ENCODE peak calls at places on chromosomes 6 and 20, in ten cellular contexts. One of them, this sample, is unnamed.

GRCh38 chr6:71496018-71496800 is 207.6 kb downstream of the OGFRL1 start:
- DNase-seq in breast epithelium: no peak
- DNase-seq in NB4: no peak
- DNase-seq in Peyer's patch: no peak
- DNase-seq in esophagus muscularis mucosa: no peak
- DNase-seq in tibial nerve: no peak
- DNase-seq in prostate gland: no peak
- DNase-seq in uterus: no peak
- DNase-seq in upper lobe of left lung: no peak
- DNase-seq in right lobe of liver: no peak
- DNase-seq in this sample: no peak

GRCh38 chr6:133590814-133591213 is 298.1 kb upstream of the TCF21 start:
- DNase-seq in breast epithelium: no peak
- DNase-seq in NB4: peak
- DNase-seq in Peyer's patch: no peak
- DNase-seq in esophagus muscularis mucosa: no peak
- DNase-seq in tibial nerve: no peak
- DNase-seq in prostate gland: no peak
- DNase-seq in uterus: no peak
- DNase-seq in upper lobe of left lung: no peak
- DNase-seq in right lobe of liver: no peak
- DNase-seq in this sample: no peak

GRCh38 chr20:35216541-35216940 is 9.9 kb upstream of the MMP24 start:
- DNase-seq in breast epithelium: no peak
- DNase-seq in NB4: no peak
- DNase-seq in Peyer's patch: no peak
- DNase-seq in esophagus muscularis mucosa: no peak
- DNase-seq in tibial nerve: no peak
- DNase-seq in prostate gland: no peak
- DNase-seq in uterus: no peak
- DNase-seq in upper lobe of left lung: no peak
- DNase-seq in right lobe of liver: no peak
- DNase-seq in this sample: no peak

GRCh38 chr20:45547206-45547770 is at the start of gene EPPIN:
- DNase-seq in breast epithelium: no peak
- DNase-seq in NB4: no peak
- DNase-seq in Peyer's patch: no peak
- DNase-seq in esophagus muscularis mucosa: peak
- DNase-seq in tibial nerve: no peak
- DNase-seq in prostate gland: no peak
- DNase-seq in uterus: no peak
- DNase-seq in upper lobe of left lung: no peak
- DNase-seq in right lobe of liver: no peak
- DNase-seq in this sample: no peak

GRCh38 chr6:24394061-24394460 is 8.7 kb upstream of the MRS2 start:
- DNase-seq in breast epithelium: no peak
- DNase-seq in NB4: no peak
- DNase-seq in Peyer's patch: no peak
- DNase-seq in esophagus muscularis mucosa: no peak
- DNase-seq in tibial nerve: no peak
- DNase-seq in prostate gland: no peak
- DNase-seq in uterus: no peak
- DNase-seq in upper lobe of left lung: no peak
- DNase-seq in right lobe of liver: no peak
- DNase-seq in this sample: no peak

GRCh38 chr6:22363166-22363965 is 66.5 kb upstream of the PRL start:
- DNase-seq in breast epithelium: no peak
- DNase-seq in NB4: no peak
- DNase-seq in Peyer's patch: no peak
- DNase-seq in esophagus muscularis mucosa: no peak
- DNase-seq in tibial nerve: no peak
- DNase-seq in prostate gland: peak
- DNase-seq in uterus: no peak
- DNase-seq in upper lobe of left lung: no peak
- DNase-seq in right lobe of liver: no peak
- DNase-seq in this sample: no peak

GRCh38 chr6:14665827-14666724 is 548.5 kb downstream of the CD83 start:
- DNase-seq in breast epithelium: no peak
- DNase-seq in NB4: peak
- DNase-seq in Peyer's patch: no peak
- DNase-seq in esophagus muscularis mucosa: no peak
- DNase-seq in tibial nerve: peak
- DNase-seq in prostate gland: no peak
- DNase-seq in uterus: no peak
- DNase-seq in upper lobe of left lung: no peak
- DNase-seq in right lobe of liver: no peak
- DNase-seq in this sample: peak

GRCh38 chr6:80988892-80989291 is 763.6 kb downstream of the TENT5A start:
- DNase-seq in breast epithelium: no peak
- DNase-seq in NB4: no peak
- DNase-seq in Peyer's patch: no peak
- DNase-seq in esophagus muscularis mucosa: no peak
- DNase-seq in tibial nerve: no peak
- DNase-seq in prostate gland: no peak
- DNase-seq in uterus: no peak
- DNase-seq in upper lobe of left lung: no peak
- DNase-seq in right lobe of liver: no peak
- DNase-seq in this sample: no peak

GRCh38 chr6:131688286-131688685 is 12.9 kb downstream of the OR2A4 start:
- DNase-seq in breast epithelium: no peak
- DNase-seq in NB4: no peak
- DNase-seq in Peyer's patch: no peak
- DNase-seq in esophagus muscularis mucosa: no peak
- DNase-seq in tibial nerve: no peak
- DNase-seq in prostate gland: no peak
- DNase-seq in uterus: no peak
- DNase-seq in upper lobe of left lung: no peak
- DNase-seq in right lobe of liver: no peak
- DNase-seq in this sample: no peak

GRCh38 chr6:21587182-21587924 is 6.2 kb upstream of the SOX4 start:
- DNase-seq in breast epithelium: peak
- DNase-seq in NB4: peak
- DNase-seq in Peyer's patch: no peak
- DNase-seq in esophagus muscularis mucosa: no peak
- DNase-seq in tibial nerve: peak
- DNase-seq in prostate gland: peak
- DNase-seq in uterus: peak
- DNase-seq in upper lobe of left lung: peak
- DNase-seq in right lobe of liver: no peak
- DNase-seq in this sample: peak

GRCh38 chr6:82022614-82023102 is 224.9 kb downstream of the IBTK start:
- DNase-seq in breast epithelium: no peak
- DNase-seq in NB4: no peak
- DNase-seq in Peyer's patch: no peak
- DNase-seq in esophagus muscularis mucosa: no peak
- DNase-seq in tibial nerve: no peak
- DNase-seq in prostate gland: no peak
- DNase-seq in uterus: no peak
- DNase-seq in upper lobe of left lung: no peak
- DNase-seq in right lobe of liver: no peak
- DNase-seq in this sample: no peak

GRCh38 chr6:35273822-35274559 is 14.5 kb downstream of the ZNF76 start:
- DNase-seq in breast epithelium: no peak
- DNase-seq in NB4: no peak
- DNase-seq in Peyer's patch: no peak
- DNase-seq in esophagus muscularis mucosa: no peak
- DNase-seq in tibial nerve: no peak
- DNase-seq in prostate gland: no peak
- DNase-seq in uterus: no peak
- DNase-seq in upper lobe of left lung: no peak
- DNase-seq in right lobe of liver: no peak
- DNase-seq in this sample: no peak

GRCh38 chr20:1880529-1881239 is 14.5 kb upstream of the SIRPA start:
- DNase-seq in breast epithelium: no peak
- DNase-seq in NB4: no peak
- DNase-seq in Peyer's patch: no peak
- DNase-seq in esophagus muscularis mucosa: no peak
- DNase-seq in tibial nerve: no peak
- DNase-seq in prostate gland: no peak
- DNase-seq in uterus: no peak
- DNase-seq in upper lobe of left lung: no peak
- DNase-seq in right lobe of liver: peak
- DNase-seq in this sample: no peak

GRCh38 chr20:1879934-1880333 is 15.3 kb upstream of the SIRPA start:
- DNase-seq in breast epithelium: no peak
- DNase-seq in NB4: no peak
- DNase-seq in Peyer's patch: no peak
- DNase-seq in esophagus muscularis mucosa: no peak
- DNase-seq in tibial nerve: no peak
- DNase-seq in prostate gland: no peak
- DNase-seq in uterus: no peak
- DNase-seq in upper lobe of left lung: no peak
- DNase-seq in right lobe of liver: no peak
- DNase-seq in this sample: no peak

GRCh38 chr20:1877604-1878195 is 17.5 kb upstream of the SIRPA start:
- DNase-seq in breast epithelium: no peak
- DNase-seq in NB4: no peak
- DNase-seq in Peyer's patch: no peak
- DNase-seq in esophagus muscularis mucosa: no peak
- DNase-seq in tibial nerve: no peak
- DNase-seq in prostate gland: no peak
- DNase-seq in uterus: no peak
- DNase-seq in upper lobe of left lung: peak
- DNase-seq in right lobe of liver: no peak
- DNase-seq in this sample: no peak

GRCh38 chr20:1881240-1881835 is 13.9 kb upstream of the SIRPA start:
- DNase-seq in breast epithelium: peak
- DNase-seq in NB4: no peak
- DNase-seq in Peyer's patch: no peak
- DNase-seq in esophagus muscularis mucosa: no peak
- DNase-seq in tibial nerve: no peak
- DNase-seq in prostate gland: no peak
- DNase-seq in uterus: no peak
- DNase-seq in upper lobe of left lung: peak
- DNase-seq in right lobe of liver: peak
- DNase-seq in this sample: no peak

DNA sequence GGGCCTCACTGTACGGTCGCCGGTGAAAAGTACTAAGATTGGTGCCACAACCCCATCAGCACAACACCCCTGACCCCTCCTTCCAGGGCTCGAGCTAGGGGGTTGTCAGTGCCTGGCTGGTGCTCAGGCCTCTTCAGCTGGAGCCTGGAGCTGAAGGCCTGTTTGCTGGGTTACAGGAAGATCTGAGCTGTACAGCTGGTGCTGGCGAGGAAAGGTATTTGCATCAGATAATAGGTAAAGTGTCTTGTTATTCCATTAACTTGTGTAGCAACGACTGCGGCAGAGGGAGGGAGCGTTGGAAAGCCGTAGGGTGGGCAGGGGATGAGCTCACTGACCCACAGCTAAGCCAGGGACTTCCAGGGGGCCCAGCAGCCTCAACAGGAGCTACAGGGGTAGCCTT is 15.8 kb upstream of the SIRPA start:
- DNase-seq in breast epithelium: no peak
- DNase-seq in NB4: no peak
- DNase-seq in Peyer's patch: no peak
- DNase-seq in esophagus muscularis mucosa: no peak
- DNase-seq in tibial nerve: no peak
- DNase-seq in prostate gland: no peak
- DNase-seq in uterus: no peak
- DNase-seq in upper lobe of left lung: no peak
- DNase-seq in right lobe of liver: peak
- DNase-seq in this sample: no peak
- H3K4me3 ChIP-seq in breast epithelium: no peak
- H3K4me3 ChIP-seq in NB4: no peak
- H3K4me3 ChIP-seq in Peyer's patch: no peak
- H3K4me3 ChIP-seq in esophagus muscularis mucosa: no peak
- H3K4me3 ChIP-seq in tibial nerve: no peak
- H3K4me3 ChIP-seq in prostate gland: no peak
- H3K4me3 ChIP-seq in uterus: no peak
- H3K4me3 ChIP-seq in upper lobe of left lung: no peak
- H3K4me3 ChIP-seq in right lobe of liver: no peak
- H3K4me3 ChIP-seq in this sample: no peak

DNA sequence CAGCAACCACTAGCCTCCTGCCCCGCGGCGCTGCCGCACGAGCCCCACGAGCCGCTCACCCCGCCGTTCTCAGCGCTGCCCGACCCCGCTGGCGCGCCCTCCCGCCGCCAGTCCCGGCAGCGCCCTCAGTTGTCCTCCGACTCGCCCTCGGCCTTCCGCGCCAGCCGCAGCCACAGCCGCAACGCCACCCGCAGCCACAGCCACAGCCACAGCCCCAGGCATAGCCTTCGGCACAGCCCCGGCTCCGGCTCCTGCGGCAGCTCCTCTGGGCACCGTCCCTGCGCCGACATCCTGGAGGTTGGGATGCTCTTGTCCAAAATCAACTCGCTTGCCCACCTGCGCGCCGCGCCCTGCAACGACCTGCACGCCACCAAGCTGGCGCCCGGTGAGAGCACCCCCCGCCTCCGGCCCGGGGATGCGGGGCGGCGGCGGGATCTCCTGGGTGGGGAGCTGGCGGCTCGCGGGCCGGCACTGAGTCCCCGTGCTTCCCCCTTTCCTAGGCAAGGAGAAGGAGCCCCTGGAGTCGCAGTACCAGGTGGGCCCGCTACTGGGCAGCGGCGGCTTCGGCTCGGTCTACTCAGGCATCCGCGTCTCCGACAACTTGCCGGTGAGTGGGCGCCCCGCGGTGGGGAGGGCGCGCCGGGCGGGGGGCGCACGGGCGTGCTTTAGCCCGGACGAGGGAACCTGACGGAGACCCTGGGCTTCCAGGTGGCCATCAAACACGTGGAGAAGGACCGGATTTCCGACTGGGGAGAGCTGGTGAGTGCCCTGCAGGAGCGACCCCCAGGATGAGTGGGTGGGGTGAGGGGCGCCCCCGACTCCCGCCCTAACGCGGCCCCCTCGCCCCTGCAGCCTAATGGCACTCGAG is 555 bp downstream of the PIM1 start:
- DNase-seq in breast epithelium: peak
- DNase-seq in NB4: peak
- DNase-seq in Peyer's patch: no peak
- DNase-seq in esophagus muscularis mucosa: no peak
- DNase-seq in tibial nerve: no peak
- DNase-seq in prostate gland: peak
- DNase-seq in uterus: peak
- DNase-seq in upper lobe of left lung: peak
- DNase-seq in right lobe of liver: peak
- DNase-seq in this sample: peak
- TF ChIP-seq POLR2A in breast epithelium: no peak
- TF ChIP-seq POLR2A in NB4: no peak
- TF ChIP-seq POLR2A in Peyer's patch: no peak
- TF ChIP-seq POLR2A in esophagus muscularis mucosa: no peak
- TF ChIP-seq POLR2A in tibial nerve: no peak
- TF ChIP-seq POLR2A in prostate gland: no peak
- TF ChIP-seq POLR2A in uterus: no peak
- TF ChIP-seq POLR2A in upper lobe of left lung: peak
- TF ChIP-seq POLR2A in right lobe of liver: peak
- TF ChIP-seq POLR2A in this sample: no peak

GRCh38 chr6:154092336-154092962 is 53.4 kb downstream of the OPRM1 start:
- DNase-seq in breast epithelium: no peak
- DNase-seq in NB4: no peak
- DNase-seq in Peyer's patch: no peak
- DNase-seq in esophagus muscularis mucosa: no peak
- DNase-seq in tibial nerve: no peak
- DNase-seq in prostate gland: no peak
- DNase-seq in uterus: no peak
- DNase-seq in upper lobe of left lung: no peak
- DNase-seq in right lobe of liver: no peak
- DNase-seq in this sample: no peak
- H3K4me3 ChIP-seq in breast epithelium: no peak
- H3K4me3 ChIP-seq in NB4: no peak
- H3K4me3 ChIP-seq in Peyer's patch: no peak
- H3K4me3 ChIP-seq in esophagus muscularis mucosa: no peak
- H3K4me3 ChIP-seq in tibial nerve: no peak
- H3K4me3 ChIP-seq in prostate gland: no peak
- H3K4me3 ChIP-seq in uterus: no peak
- H3K4me3 ChIP-seq in upper lobe of left lung: no peak
- H3K4me3 ChIP-seq in right lobe of liver: no peak
- H3K4me3 ChIP-seq in this sample: no peak

GRCh38 chr20:37095108-37095608 is 639 bp downstream of the RBL1 start:
- DNase-seq in breast epithelium: no peak
- DNase-seq in NB4: peak
- DNase-seq in Peyer's patch: peak
- DNase-seq in esophagus muscularis mucosa: no peak
- DNase-seq in tibial nerve: no peak
- DNase-seq in prostate gland: no peak
- DNase-seq in uterus: no peak
- DNase-seq in upper lobe of left lung: no peak
- DNase-seq in right lobe of liver: no peak
- DNase-seq in this sample: peak
- TF ChIP-seq POLR2A in breast epithelium: no peak
- TF ChIP-seq POLR2A in NB4: no peak
- TF ChIP-seq POLR2A in Peyer's patch: no peak
- TF ChIP-seq POLR2A in esophagus muscularis mucosa: no peak
- TF ChIP-seq POLR2A in tibial nerve: no peak
- TF ChIP-seq POLR2A in prostate gland: no peak
- TF ChIP-seq POLR2A in uterus: no peak
- TF ChIP-seq POLR2A in upper lobe of left lung: no peak
- TF ChIP-seq POLR2A in right lobe of liver: no peak
- TF ChIP-seq POLR2A in this sample: no peak

This sample was measured in lower leg skin.